ENCODE peak calls at places on chromosomes 16 and 17, in eight cellular contexts. O is stimulated activated CD8-positive, alpha-beta memory T cell treated with anti-CD3 and anti-CD28 coated beads, Interleukin-4, amount 100 ng/mL, for 48 hours; N is iris pigment epithelial cell; Q is fibroblast of the conjunctiva; U is stimulated activated CD4-positive, alpha-beta T cell treated with anti-CD3 and anti-CD28 coated beads, Interleukin-15, amount 100 ng/mL, for 1 hour; S is NCI-H2081; F is DND-41; Z is NK-92 treated with Interleukin-12 subunit alpha and Interleukin-12 subunit beta, amount 100 ng/mL, for 24 hours. G is an unnamed sample.

GRCh38 chr16:88558457-88559442 is 11.5 kb upstream of the ZC3H18 start:
- DNase-seq in O (no peak), N (peak), Q (peak), U (no peak), S (peak), F (no peak), Z (no peak), G (no peak)

GRCh38 chr16:74275031-74275636 is 21.5 kb upstream of the PSMD7 start:
- DNase-seq in O (no peak), N (peak), Q (no peak), U (no peak), S (peak), F (no peak), Z (no peak), G (peak)

GRCh38 chr16:29198731-29199521 is 207.6 kb downstream of the NPIPB11 start:
- DNase-seq in O (no peak), N (no peak), Q (no peak), U (no peak), S (no peak), F (peak), Z (no peak), G (no peak)

GRCh38 chr16:74568961-74569631 is 37.8 kb downstream of the GLG1 start:
- DNase-seq in O (no peak), N (peak), Q (no peak), U (no peak), S (no peak), F (no peak), Z (no peak), G (no peak)

GRCh38 chr17:70239391-70239826 is 70.1 kb downstream of the KCNJ2 start:
- DNase-seq in O (no peak), N (no peak), Q (no peak), U (no peak), S (no peak), F (no peak), Z (no peak), G (no peak)

GRCh38 chr17:34736611-34737010 is 157.2 kb downstream of the TMEM132E start:
- DNase-seq in O (no peak), N (no peak), Q (no peak), U (no peak), S (no peak), F (no peak), Z (no peak), G (no peak)

GRCh38 chr16:29664133-29664912 is 1.3 kb downstream of the SPN start:
- DNase-seq in O (peak), N (no peak), Q (no peak), U (no peak), S (no peak), F (peak), Z (peak), G (no peak)

GRCh38 chr17:41578971-41579370 is 7.1 kb upstream of the KRT9 start:
- DNase-seq in O (no peak), N (no peak), Q (no peak), U (no peak), S (no peak), F (no peak), Z (no peak), G (no peak)

GRCh38 chr17:56913000-56913866 is 616 bp downstream of the TRIM25 start:
- DNase-seq in O (no peak), N (peak), Q (no peak), U (no peak), S (peak), F (no peak), Z (no peak), G (no peak)

GRCh38 chr17:82939213-82940030 is 99.6 kb upstream of the ZNF750 start:
- DNase-seq in O (no peak), N (no peak), Q (no peak), U (no peak), S (no peak), F (no peak), Z (no peak), G (no peak)

GRCh38 chr17:142876-143784 is 5.8 kb downstream of the SCGB1C2 start:
- DNase-seq in O (peak), N (no peak), Q (no peak), U (no peak), S (no peak), F (no peak), Z (no peak), G (no peak)

GRCh38 chr16:79902351-79902750 is 301.8 kb upstream of the MAF start:
- DNase-seq in O (no peak), N (peak), Q (no peak), U (no peak), S (no peak), F (no peak), Z (no peak), G (no peak)

GRCh38 chr17:73634629-73635028 is 9.6 kb downstream of the SDK2 start:
- DNase-seq in O (no peak), N (no peak), Q (no peak), U (no peak), S (no peak), F (no peak), Z (no peak), G (no peak)

GRCh38 chr17:2691965-2692780 is 19.4 kb downstream of the CLUH start:
- DNase-seq in O (no peak), N (no peak), Q (no peak), U (no peak), S (no peak), F (no peak), Z (no peak), G (no peak)

GRCh38 chr17:74445156-74445555 is 13.3 kb downstream of the GPRC5C start:
- DNase-seq in O (no peak), N (no peak), Q (no peak), U (no peak), S (no peak), F (no peak), Z (no peak), G (no peak)

G was measured in MM.1S.